ENCODE peak calls at places on chromosome 1, in six cellular contexts. A is body of pancreas, Z is right lobe of liver, M is posterior vena cava, J is HFF-Myc, O is RWPE1. I is an unnamed sample.

GRCh38 chr1:26034504-26035202 is 11.3 kb downstream of the SLC30A2 start:
- DNase-seq in A (no peak), Z (no peak), M (no peak), J (no peak), O (no peak), I (no peak)

GRCh38 chr1:51583532-51583931 is 33.4 kb upstream of the OSBPL9 start:
- DNase-seq in A (peak), Z (no peak), M (peak), J (no peak), O (no peak), I (no peak)

GRCh38 chr1:92085727-92086126 is 5.6 kb downstream of the BTBD8 start:
- DNase-seq in A (no peak), Z (no peak), M (no peak), J (no peak), O (no peak), I (no peak)

GRCh38 chr1:33137800-33138199 is 44.0 kb downstream of the TRIM62 start:
- DNase-seq in A (peak), Z (no peak), M (peak), J (no peak), O (no peak), I (no peak)

GRCh38 chr1:91718877-91719276 is 167.1 kb downstream of the TGFBR3 start:
- DNase-seq in A (peak), Z (no peak), M (no peak), J (no peak), O (no peak), I (no peak)

GRCh38 chr1:32724678-32725594 is 22.4 kb upstream of the SYNC start:
- DNase-seq in A (peak), Z (no peak), M (peak), J (peak), O (peak), I (no peak)

GRCh38 chr1:20099533-20099932 is 19.8 kb downstream of the PLA2G2D start:
- DNase-seq in A (no peak), Z (no peak), M (no peak), J (no peak), O (no peak), I (peak)

GRCh38 chr1:118151312-118151937 is 33.6 kb downstream of the SPAG17 start:
- DNase-seq in A (peak), Z (no peak), M (peak), J (peak), O (peak), I (no peak)

GRCh38 chr1:205920159-205920558 is 23.1 kb downstream of the SLC26A9 start:
- DNase-seq in A (no peak), Z (no peak), M (no peak), J (no peak), O (no peak), I (no peak)

GRCh38 chr1:187985145-187985896 is 1156.6 kb downstream of the PLA2G4A start:
- DNase-seq in A (no peak), Z (no peak), M (no peak), J (no peak), O (no peak), I (no peak)

GRCh38 chr1:214289574-214290272 is 8.8 kb downstream of the SMYD2 start:
- DNase-seq in A (no peak), Z (no peak), M (no peak), J (no peak), O (no peak), I (no peak)

GRCh38 chr1:209607102-209607794 is 23.7 kb downstream of the CAMK1G start:
- DNase-seq in A (no peak), Z (no peak), M (no peak), J (no peak), O (peak), I (no peak)

GRCh38 chr1:28290851-28291250 is 31.5 kb downstream of the SESN2 start:
- DNase-seq in A (peak), Z (no peak), M (no peak), J (no peak), O (no peak), I (no peak)

GRCh38 chr1:244077473-244078220 is 26.6 kb downstream of the ZBTB18 start:
- DNase-seq in A (no peak), Z (no peak), M (no peak), J (no peak), O (no peak), I (no peak)

GRCh38 chr1:34740161-34740875 is 14.5 kb upstream of the GJB5 start:
- DNase-seq in A (no peak), Z (no peak), M (no peak), J (no peak), O (no peak), I (no peak)

GRCh38 chr1:53145942-53146708 is 3.7 kb upstream of the SLC1A7 start:
- DNase-seq in A (peak), Z (peak), M (peak), J (peak), O (peak), I (no peak)

GRCh38 chr1:36223373-36223995 is 759 bp upstream of the THRAP3 start:
- DNase-seq in A (no peak), Z (no peak), M (no peak), J (no peak), O (no peak), I (peak)

GRCh38 chr1:21701401-21701800 is 32.2 kb upstream of the RAP1GAP start:
- DNase-seq in A (no peak), Z (no peak), M (no peak), J (no peak), O (no peak), I (no peak)